ENCODE peak calls at places on chromosomes 16 and 17, in seven cellular contexts. K is GM23338, C is EL, S is AG04450, R is nucleus accumbens, G is HT1080, P is GM10248. O is an unnamed sample.

GRCh38 chr17:40563371-40564052 is 1.8 kb downstream of the CCR7 start:
- DNase-seq in P (no peak), C (no peak), G (no peak), K (no peak), R (no peak), S (no peak), O (no peak)

GRCh38 chr17:4948997-4949320 is 629 bp upstream of the PFN1 start:
- DNase-seq in S (no peak), C (peak), P (peak), R (peak), G (peak), K (peak), O (peak)

GRCh38 chr17:80890551-80890930 is 101.1 kb upstream of the CHMP6 start:
- DNase-seq in P (no peak), S (no peak), G (no peak), K (no peak), C (no peak), R (no peak), O (no peak)

GRCh38 chr17:68346448-68346847 is 55.2 kb downstream of the ARSG start:
- DNase-seq in C (no peak), K (no peak), S (no peak), G (no peak), R (no peak), P (peak), O (no peak)

GRCh38 chr16:24689128-24689527 is 40.3 kb upstream of the TNRC6A start:
- DNase-seq in K (peak), R (no peak), G (peak), P (peak), S (no peak), C (peak), O (no peak)

GRCh38 chr16:68059804-68060203 is 25.4 kb upstream of the NFATC3 start:
- DNase-seq in P (no peak), C (no peak), K (no peak), S (no peak), G (no peak), R (no peak), O (no peak)

GRCh38 chr17:31051517-31051916 is 43.3 kb upstream of the NF1 start:
- DNase-seq in S (no peak), C (no peak), K (no peak), G (no peak), R (no peak), P (no peak), O (no peak)

GRCh38 chr17:80024206-80024972 is 11.3 kb downstream of the TBC1D16 start:
- DNase-seq in S (no peak), P (no peak), K (no peak), G (no peak), C (no peak), R (no peak), O (no peak)

GRCh38 chr17:7884581-7885356 is 3.8 kb upstream of the CHD3 start:
- DNase-seq in R (no peak), K (peak), P (peak), G (no peak), C (peak), S (no peak), O (peak)

GRCh38 chr17:63688396-63689020 is 11.4 kb downstream of the LIMD2 start:
- DNase-seq in S (no peak), C (no peak), P (peak), G (no peak), R (no peak), K (no peak), O (no peak)

GRCh38 chr17:77107506-77108433 is 33.0 kb upstream of the SEC14L1 start:
- DNase-seq in G (peak), S (no peak), C (peak), K (no peak), P (peak), R (no peak), O (no peak)

GRCh38 chr16:87178977-87179376 is 138.2 kb downstream of the C16orf95 start:
- DNase-seq in P (no peak), S (no peak), C (peak), G (peak), K (peak), R (no peak), O (no peak)

GRCh38 chr17:78618264-78619066 is 41.3 kb upstream of the DNAH17 start:
- DNase-seq in K (no peak), R (no peak), S (no peak), G (no peak), P (no peak), C (no peak), O (no peak)

GRCh38 chr17:52515927-52516326 is 357.4 kb upstream of the CA10 start:
- DNase-seq in R (no peak), P (no peak), C (no peak), K (no peak), S (no peak), G (no peak), O (no peak)

GRCh38 chr17:40886090-40886489 is 1.0 kb upstream of the KRT20 start:
- DNase-seq in C (peak), R (no peak), P (no peak), K (no peak), G (peak), S (no peak), O (no peak)

GRCh38 chr17:32976605-32977004 is 15.0 kb upstream of the SPACA3 start:
- DNase-seq in P (no peak), S (no peak), K (no peak), G (no peak), C (no peak), R (no peak), O (no peak)

GRCh38 chr16:8962393-8963009 is 1.2 kb downstream of the USP7 start:
- DNase-seq in S (no peak), G (no peak), R (no peak), C (peak), K (peak), P (peak), O (peak)

GRCh38 chr16:57525761-57526160 is 10.6 kb downstream of the CCDC102A start:
- DNase-seq in G (no peak), R (no peak), P (no peak), C (no peak), K (no peak), S (no peak), O (no peak)

GRCh38 chr17:48068491-48068961 is 20.4 kb downstream of the NFE2L1 start:
- DNase-seq in P (no peak), R (no peak), S (no peak), G (no peak), K (peak), C (peak), O (no peak)

O was measured in PC-9.